ENCODE peak calls at places on chromosome 14, in nine cellular contexts. J is ureter; A is fibroblast of pulmonary artery; C is stimulated activated CD8-positive, alpha-beta memory T cell treated with anti-CD3 and anti-CD28 coated beads, Interleukin-15, amount 100 ng/mL, for 24 hours; K is HFFc6; B is COR-L47; N is midbrain; X is nucleus accumbens; V is neuronal stem cell. M is an unnamed sample.

GRCh38 chr14:64747327-64747726 is 43.1 kb downstream of the PLEKHG3 start:
- DNase-seq in X (no peak), K (no peak), C (no peak), J (no peak), A (no peak), V (no peak), N (no peak), B (no peak), M (no peak)

GRCh38 chr14:32006267-32007110 is 70.6 kb upstream of the ARHGAP5 start:
- DNase-seq in B (no peak), V (no peak), K (no peak), A (no peak), C (no peak), J (no peak), N (no peak), X (no peak), M (no peak)

GRCh38 chr14:87233806-87234384 is 759.1 kb downstream of the GALC start:
- DNase-seq in J (no peak), A (no peak), C (no peak), X (no peak), N (no peak), K (no peak), V (no peak), B (no peak), M (no peak)

GRCh38 chr14:100663528-100664052 is 63.1 kb upstream of the DLK1 start:
- DNase-seq in A (no peak), N (no peak), K (no peak), J (no peak), C (no peak), B (no peak), V (no peak), X (no peak), M (no peak)

GRCh38 chr14:92733007-92733406 is 15.4 kb downstream of the LGMN start:
- DNase-seq in J (no peak), B (no peak), V (no peak), X (no peak), C (no peak), N (no peak), A (no peak), K (no peak), M (no peak)

GRCh38 chr14:21071225-21072041 is 1.3 kb downstream of the ARHGEF40 start:
- DNase-seq in X (no peak), A (peak; percentile 92), J (peak; percentile 86), K (peak; percentile 91), V (peak; percentile 74), C (no peak), N (peak; percentile 80), B (peak; percentile 87), M (peak; percentile 98)

GRCh38 chr14:73888460-73888725 is 1.7 kb downstream of the ZNF410 start:
- DNase-seq in X (no peak), C (no peak), K (no peak), B (no peak), J (no peak), N (no peak), A (peak; percentile 20), V (no peak), M (peak; percentile 15)

GRCh38 chr14:88005978-88006851 is 1.3 kb downstream of the GPR65 start:
- DNase-seq in C (no peak), X (no peak), B (no peak), K (no peak), N (no peak), J (no peak), V (no peak), A (no peak), M (no peak)

GRCh38 chr14:23137221-23138172 is 18.4 kb upstream of the CEBPE start:
- DNase-seq in J (no peak), C (no peak), X (no peak), A (no peak), K (no peak), N (no peak), B (no peak), V (no peak), M (no peak)

GRCh38 chr14:105888784-105889665 is 362.6 kb downstream of the TMEM121 start:
- DNase-seq in B (no peak), J (no peak), X (no peak), C (no peak), A (no peak), K (no peak), V (no peak), N (no peak), M (no peak)

GRCh38 chr14:50542941-50543418 is 10.6 kb upstream of the MAP4K5 start:
- DNase-seq in A (peak; percentile 69), C (no peak), X (no peak), B (peak; percentile 76), N (peak; percentile 25), J (no peak), V (peak; percentile 30), K (peak; percentile 38), M (no peak)

GRCh38 chr14:78152246-78153068 is 17.7 kb upstream of the NRXN3 start:
- DNase-seq in V (no peak), A (no peak), X (no peak), C (no peak), K (no peak), N (no peak), J (no peak), B (peak; percentile 99), M (no peak)

GRCh38 chr14:105126126-105126969 is 42.2 kb downstream of the JAG2 start:
- DNase-seq in C (no peak), X (no peak), B (no peak), V (no peak), A (no peak), N (no peak), K (no peak), J (peak; percentile 38), M (no peak)

GRCh38 chr14:65872536-65872935 is 460.0 kb downstream of the FUT8 start:
- DNase-seq in C (no peak), K (no peak), J (no peak), A (peak; percentile 45), N (no peak), B (no peak), V (no peak), X (no peak), M (no peak)

GRCh38 chr14:81337073-81337472 is 63.1 kb downstream of the STON2 start:
- DNase-seq in J (no peak), K (no peak), C (no peak), V (no peak), A (no peak), B (no peak), N (no peak), X (no peak), M (peak; percentile 25)

GRCh38 chr14:20327005-20327869 is 5.8 kb downstream of the CCNB1IP1 start:
- DNase-seq in K (peak; percentile 73), J (no peak), X (no peak), N (peak; percentile 76), B (peak; percentile 49), V (peak; percentile 45), A (peak; percentile 82), C (no peak), M (peak; percentile 79)

GRCh38 chr14:75373616-75374015 is 54.2 kb upstream of the JDP2 start:
- DNase-seq in N (peak; percentile 40), C (no peak), B (no peak), A (no peak), J (no peak), V (no peak), K (no peak), X (peak; percentile 6), M (no peak)

GRCh38 chr14:96037891-96038557 is 1.1 kb upstream of the C14orf132 start:
- DNase-seq in B (peak; percentile 45), V (no peak), X (no peak), C (no peak), N (no peak), A (peak; percentile 33), J (no peak), K (peak; percentile 48), M (peak; percentile 52)